ENCODE peak calls at places on chromosomes 12 and 14, in six cellular contexts. G, I, Q, J, E and T are unnamed samples. For H3K9me3 and H3K9me2, the result is how much of the 10 kb centered on the place peaks cover.

GRCh38 chr14:32366256-32366655 is 37.2 kb downstream of the AKAP6 start:
- DNase-seq in J (no peak), G (peak), I (peak), E (no peak), Q (no peak), T (no peak)

GRCh38 chr12:113273053-113273725 is 51.9 kb downstream of the TPCN1 start:
- DNase-seq in G (no peak), J (no peak), I (no peak), Q (no peak), E (no peak), T (no peak)

GRCh38 chr14:61103541-61104339 is 122.7 kb downstream of the SLC38A6 start:
- DNase-seq in Q (no peak), E (peak), J (peak), G (peak), I (peak), T (no peak)

GRCh38 chr12:127083028-127083949 is 1183.7 kb upstream of the TMEM132C start:
- DNase-seq in E (peak), J (peak), I (peak), G (peak), Q (peak), T (peak)

GRCh38 chr12:58819345-58819744 is 101.0 kb downstream of the LRIG3 start:
- DNase-seq in G (peak), J (no peak), E (no peak), I (no peak), Q (no peak), T (no peak)

GRCh38 chr12:49637401-49637800 is 14.0 kb downstream of the PRPF40B start:
- DNase-seq in G (peak), I (peak), E (no peak), J (no peak), Q (no peak), T (no peak)

GRCh38 chr14:51616724-51617409 is 34.8 kb upstream of the FRMD6 start:
- DNase-seq in Q (no peak), G (peak), J (peak), E (peak), I (no peak), T (no peak)

GRCh38 chr12:14514946-14515345 is 52.7 kb downstream of the PLBD1 start:
- DNase-seq in E (no peak), J (no peak), G (no peak), Q (no peak), I (no peak), T (no peak)

GRCh38 chr14:73758392-73759182 is 44.4 kb upstream of the PNMA1 start:
- DNase-seq in G (peak), J (peak), I (peak), E (peak), Q (peak), T (peak)

GRCh38 chr12:88371416-88372183 is 208.7 kb downstream of the KITLG start:
- DNase-seq in J (no peak), I (no peak), G (no peak), E (no peak), Q (no peak), T (no peak)

GRCh38 chr14:44107156-44107555 is 399.9 kb downstream of the FSCB start:
- DNase-seq in J (no peak), I (no peak), Q (no peak), G (no peak), E (no peak), T (no peak)

GRCh38 chr12:29644536-29645162 is 139.1 kb downstream of the TMTC1 start:
- DNase-seq in E (no peak), J (no peak), I (no peak), Q (no peak), G (no peak), T (no peak)
- H3K9me3 ChIP-seq in E (under half), J (under half), I (under half), Q (under half), G (under half), T (under half)

GRCh38 chr12:109871678-109872314 is 8.5 kb downstream of the GLTP start:
- DNase-seq in E (no peak), J (no peak), G (peak), Q (no peak), I (peak), T (no peak)
- H3K9me2 ChIP-seq in E (under half), J (under half), G (under half), Q (under half), I (under half), T (under half)

GRCh38 chr12:132559652-132560420 is 50.5 kb downstream of the LRCOL1 start:
- DNase-seq in I (peak), J (no peak), G (peak), Q (peak), E (peak), T (peak)
- TF ChIP-seq CTCF in I (no peak), J (no peak), G (no peak), Q (no peak), E (no peak), T (no peak)

DNA sequence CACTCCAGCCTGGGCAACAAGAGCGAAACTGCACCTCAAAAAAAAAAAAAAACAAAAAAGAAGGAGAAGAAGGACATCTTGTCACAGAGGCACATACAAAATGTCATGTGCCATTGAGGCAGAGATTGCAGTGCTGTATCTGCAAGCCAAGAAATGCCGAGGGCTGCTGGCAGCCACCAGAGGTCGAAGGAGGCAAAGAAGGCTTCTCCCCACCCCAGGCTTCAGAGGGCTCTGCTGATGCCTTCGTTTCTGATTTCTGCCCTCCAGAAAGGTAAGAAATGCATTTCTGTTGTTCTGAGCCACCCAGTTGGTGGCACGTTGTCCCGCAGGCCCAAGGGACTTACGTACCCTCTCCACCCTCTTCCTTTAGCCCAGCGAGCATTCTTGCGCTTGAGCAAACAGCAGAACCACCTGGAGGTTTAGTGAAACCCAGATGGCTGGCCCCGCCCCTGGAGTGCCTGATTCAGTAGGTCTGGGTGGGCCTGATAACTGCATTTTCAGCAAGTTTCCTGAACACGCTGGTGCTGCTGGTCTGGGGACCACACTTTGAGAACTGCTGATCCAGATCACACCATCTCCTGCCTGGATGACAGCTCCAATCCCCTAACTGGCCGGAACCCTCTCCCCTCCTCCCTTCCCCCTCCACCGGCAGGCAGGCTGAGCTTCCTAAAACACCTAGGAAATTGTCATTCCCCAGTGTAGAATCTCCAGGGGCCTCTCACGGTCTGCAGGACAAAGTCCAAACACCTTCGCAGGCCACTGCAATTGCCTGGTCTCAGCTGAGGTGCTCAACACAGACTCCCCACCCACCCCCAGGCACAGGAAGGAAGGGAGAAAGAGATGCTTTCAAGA is 21.1 kb upstream of the SCARB1 start:
- DNase-seq in I (no peak), E (no peak), Q (peak), G (peak), J (no peak), T (peak)
- H3K9me3 ChIP-seq in I (under half), E (under half), Q (under half), G (under half), J (under half), T (under half)